ENCODE peak calls at places on chromosomes 7 and 10, in six cellular contexts. N is RCC 7860, A is Right ventricle myocardium superior, T is RKO, B is substantia nigra, E is EL. I is an unnamed sample.
A peak's percentile ranks its signal among the peaks of the same experiment; 100 is the strongest.

GRCh38 chr7:27863866-27864265 is 123.9 kb downstream of the TAX1BP1 start:
- DNase-seq in N (peak; percentile 90), A (no peak), T (no peak), B (no peak), E (peak; percentile 8), I (peak; percentile 89)

GRCh38 chr10:65793738-65794425 is 1132.0 kb upstream of the LRRTM3 start:
- DNase-seq in N (no peak), A (no peak), T (no peak), B (no peak), E (no peak), I (no peak)

GRCh38 chr7:1942704-1943294 is 272.7 kb downstream of the ELFN1 start:
- DNase-seq in N (no peak), A (peak; percentile 13), T (no peak), B (no peak), E (no peak), I (no peak)

GRCh38 chr7:50207682-50208255 is 96.7 kb upstream of the IKZF1 start:
- DNase-seq in N (no peak), A (peak; percentile 73), T (no peak), B (no peak), E (no peak), I (no peak)

GRCh38 chr10:23980054-23980453 is 228.9 kb upstream of the KIAA1217 start:
- DNase-seq in N (no peak), A (no peak), T (no peak), B (no peak), E (no peak), I (no peak)

GRCh38 chr7:44377681-44378421 is 52.5 kb upstream of the CAMK2B start:
- DNase-seq in N (no peak), A (no peak), T (no peak), B (no peak), E (no peak), I (no peak)

GRCh38 chr7:112858838-112859237 is 68.6 kb upstream of the TMEM168 start:
- DNase-seq in N (no peak), A (no peak), T (no peak), B (no peak), E (no peak), I (no peak)

GRCh38 chr7:134750083-134751062 is 29.1 kb upstream of the CALD1 start:
- DNase-seq in N (peak; percentile 28), A (peak; percentile 49), T (no peak), B (peak; percentile 46), E (peak; percentile 59), I (peak; percentile 67)

GRCh38 chr10:115941247-115941840 is 331.7 kb downstream of the GFRA1 start:
- DNase-seq in N (no peak), A (no peak), T (no peak), B (no peak), E (no peak), I (no peak)

GRCh38 chr7:134701272-134701671 is 54.6 kb downstream of the BPGM start:
- DNase-seq in N (no peak), A (no peak), T (peak; percentile 37), B (no peak), E (peak; percentile 57), I (peak; percentile 72)

GRCh38 chr7:100087055-100087750 is 1.6 kb upstream of the COPS6 start:
- DNase-seq in N (peak; percentile 98), A (no peak), T (peak; percentile 94), B (no peak), E (peak; percentile 98), I (peak; percentile 99)

GRCh38 chr7:17392846-17393245 is 94.4 kb downstream of the AHR start:
- DNase-seq in N (no peak), A (no peak), T (no peak), B (no peak), E (peak; percentile 44), I (no peak)

GRCh38 chr7:96017877-96018276 is 245.5 kb downstream of the DYNC1I1 start:
- DNase-seq in N (no peak), A (no peak), T (no peak), B (no peak), E (no peak), I (no peak)

GRCh38 chr7:24637706-24638105 is 64.5 kb downstream of the PALS2 start:
- DNase-seq in N (no peak), A (no peak), T (no peak), B (no peak), E (no peak), I (no peak)

GRCh38 chr10:131626274-131626673 is 274.5 kb upstream of the PPP2R2D start:
- DNase-seq in N (no peak), A (no peak), T (no peak), B (no peak), E (no peak), I (no peak)

GRCh38 chr10:132158122-132158741 is 28.5 kb upstream of the DPYSL4 start:
- DNase-seq in N (no peak), A (no peak), T (no peak), B (no peak), E (no peak), I (no peak)

GRCh38 chr7:18859331-18859730 is 258.1 kb downstream of the TWIST1 start:
- DNase-seq in N (no peak), A (no peak), T (no peak), B (no peak), E (no peak), I (peak; percentile 22)

GRCh38 chr10:97291357-97292096 is 910 bp downstream of the ARHGAP19 start:
- DNase-seq in N (no peak), A (no peak), T (peak; percentile 31), B (no peak), E (peak; percentile 9), I (no peak)

GRCh38 chr10:76359001-76359400 is 927.6 kb downstream of the LRMDA start:
- DNase-seq in N (no peak), A (no peak), T (no peak), B (no peak), E (no peak), I (no peak)

GRCh38 chr7:98836811-98837631 is 32.8 kb downstream of the TMEM130 start:
- DNase-seq in N (peak; percentile 27), A (peak; percentile 50), T (peak; percentile 29), B (no peak), E (peak; percentile 21), I (peak; percentile 43)

GRCh38 chr10:49644035-49644345 is 30.2 kb downstream of the CHAT start:
- DNase-seq in N (no peak), A (no peak), T (no peak), B (no peak), E (no peak), I (no peak)

I was measured in M059J.